ENCODE peak calls at places on chromosome 20, in four cellular contexts. S is mammary epithelial cell, Q is suprapubic skin, J is A549. N is an unnamed sample.
A peak's percentile ranks its signal among the peaks of the same experiment; 100 is the strongest.

GRCh38 chr20:50712771-50713676 is 18.4 kb upstream of the PARD6B start:
- DNase-seq in J (no peak), Q (no peak), S (no peak), N (no peak)

GRCh38 chr20:51437182-51437923 is 105.2 kb downstream of the NFATC2 start:
- DNase-seq in S (no peak), Q (no peak), J (no peak), N (no peak)

GRCh38 chr20:59159091-59159821 is 4.4 kb upstream of the ZNF831 start:
- DNase-seq in J (no peak), S (no peak), Q (no peak), N (no peak)

GRCh38 chr20:52859156-52859887 is 112.8 kb upstream of the TSHZ2 start:
- DNase-seq in J (no peak), Q (peak; percentile 57), S (peak; percentile 63), N (no peak)

GRCh38 chr20:57112448-57112847 is 154.0 kb downstream of the BMP7 start:
- DNase-seq in J (no peak), S (no peak), Q (no peak), N (no peak)

GRCh38 chr20:40958598-40958997 is 70.0 kb upstream of the TOP1 start:
- DNase-seq in S (no peak), J (no peak), Q (no peak), N (no peak)

GRCh38 chr20:40497781-40498691 is 191.0 kb downstream of the MAFB start:
- DNase-seq in Q (peak; percentile 75), J (no peak), S (peak; percentile 66), N (peak; percentile 25)

GRCh38 chr20:19654906-19655305 is 103.2 kb upstream of the RIN2 start:
- DNase-seq in S (no peak), Q (no peak), J (no peak), N (no peak)

GRCh38 chr20:11982289-11982957 is 64.7 kb downstream of the BTBD3 start:
- DNase-seq in S (no peak), J (peak; percentile 6), Q (no peak), N (no peak)

GRCh38 chr20:35992713-35993335 is 24.4 kb downstream of the CNBD2 start:
- DNase-seq in J (peak; percentile 68), Q (no peak), S (peak; percentile 44), N (no peak)

GRCh38 chr20:20003088-20003954 is 13.8 kb upstream of the NAA20 start:
- DNase-seq in J (no peak), Q (no peak), S (peak; percentile 56), N (no peak)

GRCh38 chr20:53412600-53413187 is 180.9 kb downstream of the ZNF217 start:
- DNase-seq in Q (no peak), J (no peak), S (no peak), N (no peak)

GRCh38 chr20:63735859-63736718 is at the start of gene LIME1:
- DNase-seq in S (no peak), Q (peak; percentile 60), J (no peak), N (no peak)

GRCh38 chr20:56974499-56975250 is 291.8 kb downstream of the BMP7 start:
- DNase-seq in S (peak; percentile 55), Q (no peak), J (peak; percentile 81), N (no peak)

GRCh38 chr20:38143646-38144554 is 21.2 kb downstream of the TGM2 start:
- DNase-seq in S (peak; percentile 97), J (peak; percentile 91), Q (no peak), N (no peak)

GRCh38 chr20:50053790-50054547 is 59.0 kb downstream of the UBE2V1 start:
- DNase-seq in J (no peak), S (no peak), Q (no peak), N (no peak)

GRCh38 chr20:19376451-19376971 is 164.1 kb downstream of the SLC24A3 start:
- DNase-seq in Q (no peak), S (no peak), J (no peak), N (no peak)

GRCh38 chr20:38227578-38228360 is 32.8 kb downstream of the KIAA1755 start:
- DNase-seq in J (no peak), S (no peak), Q (peak; percentile 45), N (no peak)

GRCh38 chr20:45111799-45112471 is 3.0 kb downstream of the WFDC5 start:
- DNase-seq in Q (no peak), S (no peak), J (peak; percentile 20), N (no peak)

GRCh38 chr20:6940052-6940451 is 172.6 kb downstream of the BMP2 start:
- DNase-seq in Q (no peak), J (peak; percentile 48), S (peak; percentile 1), N (no peak)

GRCh38 chr20:22561965-22562581 is 22.3 kb downstream of the FOXA2 start:
- DNase-seq in Q (no peak), J (no peak), S (no peak), N (no peak)

GRCh38 chr20:29873946-29874345 is 1383.5 kb upstream of the DEFB115 start:
- DNase-seq in Q (peak; percentile 80), J (peak; percentile 31), S (no peak), N (no peak)

GRCh38 chr20:50578778-50579165 is 68.6 kb downstream of the PTPN1 start:
- DNase-seq in Q (no peak), S (no peak), J (no peak), N (no peak)

GRCh38 chr20:4038676-4039075 is 23.3 kb upstream of the RNF24 start:
- DNase-seq in J (no peak), S (no peak), Q (no peak), N (no peak)

GRCh38 chr20:51014797-51015722 is 7.8 kb downstream of the KCNG1 start:
- DNase-seq in J (peak; percentile 59), Q (no peak), S (peak; percentile 35), N (no peak)

GRCh38 chr20:14568701-14569100 is 231.3 kb upstream of the FLRT3 start:
- DNase-seq in J (no peak), Q (no peak), S (no peak), N (no peak)
- H3K27ac ChIP-seq in J (no peak overlapping the region), Q (no peak overlapping the region), S (peak overlapping the region; percentile 27), N (no peak overlapping the region)

GRCh38 chr20:47295921-47296426 is 60.5 kb downstream of the ZMYND8 start:
- DNase-seq in S (peak; percentile 24), J (peak; percentile 84), Q (no peak), N (no peak)

GRCh38 chr20:47298624-47299023 is 57.9 kb downstream of the ZMYND8 start:
- DNase-seq in J (no peak), Q (no peak), S (no peak), N (no peak)

GRCh38 chr20:47300071-47300470 is 56.4 kb downstream of the ZMYND8 start:
- DNase-seq in S (no peak), Q (no peak), J (no peak), N (no peak)

GRCh38 chr20:47297746-47298145 is 58.8 kb downstream of the ZMYND8 start:
- DNase-seq in Q (no peak), S (no peak), J (no peak), N (no peak)

DNA sequence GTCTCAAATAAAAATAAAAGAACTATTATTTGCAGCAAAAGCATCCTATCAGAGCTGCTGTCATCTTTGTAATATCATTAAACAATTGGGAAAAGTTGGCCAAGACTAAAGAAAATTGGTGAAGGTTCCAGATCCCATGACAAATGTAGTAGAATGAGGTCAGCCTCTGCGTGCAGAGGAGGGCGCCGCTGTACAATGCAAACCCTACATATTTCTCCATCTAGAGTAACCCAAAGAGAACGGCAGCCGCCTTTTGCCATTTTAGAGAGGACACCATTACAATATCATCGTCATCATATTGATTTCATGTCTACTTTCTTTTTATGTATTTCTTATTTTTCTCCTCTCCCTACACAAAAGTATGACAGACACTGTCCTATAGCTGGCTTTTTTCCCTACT is 59.5 kb downstream of the ZMYND8 start:
- DNase-seq in J (peak; percentile 44), Q (no peak), S (no peak), N (no peak)
- TF ChIP-seq CTCF in J (peak; percentile 23), Q (no peak), S (no peak), N (no peak)

DNA sequence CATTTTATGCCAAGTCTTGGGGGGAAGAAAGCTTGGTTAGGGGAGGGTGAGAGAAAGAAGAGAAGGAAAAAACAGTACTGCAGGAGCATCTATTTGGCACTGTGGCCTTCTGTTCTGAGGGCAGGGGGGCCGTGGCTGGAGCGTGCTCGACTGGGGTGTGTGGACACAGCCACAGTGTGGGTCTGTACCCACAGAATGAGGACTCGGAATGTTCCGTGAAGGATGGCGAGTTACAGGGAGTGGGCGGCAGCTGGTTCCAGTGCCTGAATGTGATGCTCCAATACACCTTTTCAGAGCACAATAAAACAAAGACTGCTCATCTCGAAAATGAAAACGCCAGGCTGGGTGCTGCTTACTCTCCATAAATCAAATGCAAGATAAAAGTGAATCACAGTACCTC is 59.2 kb downstream of the LAMP5 start:
- DNase-seq in J (no peak), S (no peak), Q (no peak), N (no peak)
- H3K27ac ChIP-seq in J (no peak overlapping the region), S (no peak overlapping the region), Q (no peak overlapping the region), N (no peak overlapping the region)

DNA sequence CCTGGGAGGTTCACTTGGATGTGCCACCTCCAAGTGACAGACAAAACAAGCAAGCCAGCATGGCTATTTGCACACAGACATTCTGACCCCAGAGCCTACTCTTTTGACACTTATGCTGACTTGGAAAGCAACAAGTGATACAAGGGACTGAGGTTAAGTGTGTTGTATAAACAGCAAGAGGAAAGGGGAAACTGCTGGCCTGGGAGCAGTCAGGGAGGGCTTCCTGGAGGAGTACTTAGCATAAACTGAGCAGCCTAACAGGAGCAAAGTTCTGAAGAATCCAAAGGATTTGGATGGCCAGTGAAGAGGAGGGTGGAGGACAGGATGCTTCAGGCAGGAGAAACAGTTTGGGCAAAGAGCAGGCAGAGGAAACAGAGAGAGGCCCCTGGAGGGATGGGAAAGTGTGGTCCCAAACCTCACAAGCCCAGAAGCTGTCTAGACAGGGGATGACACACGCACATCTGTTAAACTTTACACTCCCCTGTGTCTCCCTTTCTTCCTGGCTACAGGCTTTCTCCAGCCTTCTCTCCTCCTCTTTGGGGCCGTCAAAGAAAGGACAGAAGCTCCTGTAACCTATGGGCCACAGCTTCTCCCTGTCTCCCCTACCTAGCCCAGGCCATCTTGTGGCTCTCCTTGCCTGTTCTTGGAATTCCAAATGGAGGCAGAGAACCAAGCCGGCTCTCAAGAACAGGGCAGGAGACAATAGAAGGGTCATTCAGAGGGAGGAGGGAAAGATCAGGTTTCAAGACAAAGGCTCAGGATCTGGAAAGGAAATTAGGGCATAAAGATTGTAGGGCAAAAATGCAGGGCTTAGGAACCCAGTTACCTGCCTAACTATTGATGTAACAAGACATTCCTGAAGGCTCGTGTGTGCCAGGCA is 19.3 kb downstream of the SULF2 start:
- DNase-seq in Q (no peak), J (peak; percentile 33), S (no peak), N (no peak)
- TF ChIP-seq CTCF in Q (no peak), J (no peak), S (no peak), N (no peak)